ENCODE peak calls at places on chromosomes 7 and 10, in five cellular contexts. One of them, this sample, is unnamed. For H3K4me1 and H3K27me3, the result is how much of the 10 kb centered on the place peaks cover.

GRCh38 chr7:45663167-45663921 is 89.2 kb downstream of the ADCY1 start:
- DNase-seq in mesendoderm: peak
- DNase-seq in heart right ventricle: peak
- DNase-seq in uterus: no peak
- DNase-seq in IMR-90: peak
- DNase-seq in this sample: no peak

GRCh38 chr7:29888006-29888405 is 81.7 kb downstream of the WIPF3 start:
- DNase-seq in IMR-90: no peak
- DNase-seq in heart right ventricle: no peak
- DNase-seq in mesendoderm: no peak
- DNase-seq in uterus: no peak
- DNase-seq in this sample: no peak

GRCh38 chr10:85791846-85792532 is 574.6 kb downstream of the GRID1 start:
- DNase-seq in mesendoderm: peak
- DNase-seq in IMR-90: no peak
- DNase-seq in uterus: no peak
- DNase-seq in heart right ventricle: no peak
- DNase-seq in this sample: no peak

GRCh38 chr10:86693721-86694369 is 25.5 kb downstream of the LDB3 start:
- DNase-seq in uterus: peak
- DNase-seq in heart right ventricle: no peak
- DNase-seq in mesendoderm: peak
- DNase-seq in IMR-90: peak
- DNase-seq in this sample: peak

GRCh38 chr10:70283071-70283444 is 746 bp downstream of the NPFFR1 start:
- DNase-seq in mesendoderm: no peak
- DNase-seq in heart right ventricle: no peak
- DNase-seq in uterus: no peak
- DNase-seq in IMR-90: no peak
- DNase-seq in this sample: no peak

GRCh38 chr7:1227071-1227804 is 5.4 kb upstream of the UNCX start:
- DNase-seq in heart right ventricle: no peak
- DNase-seq in uterus: no peak
- DNase-seq in mesendoderm: peak
- DNase-seq in IMR-90: no peak
- DNase-seq in this sample: no peak

GRCh38 chr7:23470290-23471089 is at the start of gene IGF2BP3:
- DNase-seq in heart right ventricle: no peak
- DNase-seq in uterus: no peak
- DNase-seq in IMR-90: peak
- DNase-seq in mesendoderm: peak
- DNase-seq in this sample: no peak

GRCh38 chr7:67022501-67022900 is 25.9 kb downstream of the TYW1 start:
- DNase-seq in IMR-90: no peak
- DNase-seq in uterus: no peak
- DNase-seq in heart right ventricle: no peak
- DNase-seq in mesendoderm: no peak
- DNase-seq in this sample: no peak

GRCh38 chr7:134364619-134365037 is 47.9 kb upstream of the SLC35B4 start:
- DNase-seq in heart right ventricle: no peak
- DNase-seq in mesendoderm: no peak
- DNase-seq in IMR-90: peak
- DNase-seq in uterus: no peak
- DNase-seq in this sample: no peak

GRCh38 chr10:130283234-130283574 is 147.0 kb downstream of the GLRX3 start:
- DNase-seq in IMR-90: no peak
- DNase-seq in heart right ventricle: no peak
- DNase-seq in uterus: no peak
- DNase-seq in mesendoderm: no peak
- DNase-seq in this sample: no peak

GRCh38 chr10:126902157-126902556 is 3.1 kb upstream of the DOCK1 start:
- DNase-seq in mesendoderm: peak
- DNase-seq in uterus: no peak
- DNase-seq in heart right ventricle: no peak
- DNase-seq in IMR-90: peak
- DNase-seq in this sample: peak

GRCh38 chr10:1054684-1055083 is 1.5 kb upstream of the WDR37 start:
- DNase-seq in mesendoderm: no peak
- DNase-seq in heart right ventricle: no peak
- DNase-seq in IMR-90: no peak
- DNase-seq in uterus: no peak
- DNase-seq in this sample: no peak

GRCh38 chr10:77228559-77228958 is 409.0 kb downstream of the KCNMA1 start:
- DNase-seq in mesendoderm: no peak
- DNase-seq in uterus: no peak
- DNase-seq in IMR-90: no peak
- DNase-seq in heart right ventricle: no peak
- DNase-seq in this sample: no peak

GRCh38 chr7:116653204-116653603 is 18.8 kb upstream of the MET start:
- DNase-seq in mesendoderm: peak
- DNase-seq in uterus: no peak
- DNase-seq in heart right ventricle: no peak
- DNase-seq in IMR-90: peak
- DNase-seq in this sample: no peak

GRCh38 chr7:12968836-12969422 is 281.5 kb downstream of the ARL4A start:
- DNase-seq in IMR-90: no peak
- DNase-seq in uterus: no peak
- DNase-seq in heart right ventricle: no peak
- DNase-seq in mesendoderm: no peak
- DNase-seq in this sample: no peak

GRCh38 chr7:40499718-40500117 is 364.9 kb downstream of the SUGCT start:
- DNase-seq in mesendoderm: no peak
- DNase-seq in heart right ventricle: no peak
- DNase-seq in IMR-90: no peak
- DNase-seq in uterus: no peak
- DNase-seq in this sample: no peak

GRCh38 chr10:130377986-130378545 is 241.9 kb downstream of the GLRX3 start:
- DNase-seq in heart right ventricle: no peak
- DNase-seq in mesendoderm: no peak
- DNase-seq in IMR-90: no peak
- DNase-seq in uterus: no peak
- DNase-seq in this sample: peak

GRCh38 chr7:32500922-32501341 is 5.6 kb downstream of the AVL9 start:
- DNase-seq in uterus: no peak
- DNase-seq in heart right ventricle: no peak
- DNase-seq in IMR-90: peak
- DNase-seq in mesendoderm: no peak
- DNase-seq in this sample: no peak

GRCh38 chr7:50665403-50666123 is 100.4 kb upstream of the DDC start:
- DNase-seq in heart right ventricle: no peak
- DNase-seq in mesendoderm: no peak
- DNase-seq in IMR-90: peak
- DNase-seq in uterus: no peak
- DNase-seq in this sample: peak

GRCh38 chr10:91891285-91892001 is 17.8 kb downstream of the FGFBP3 start:
- DNase-seq in mesendoderm: no peak
- DNase-seq in IMR-90: peak
- DNase-seq in uterus: no peak
- DNase-seq in heart right ventricle: no peak
- DNase-seq in this sample: no peak

GRCh38 chr10:78028438-78029293 is 649 bp downstream of the POLR3A start:
- DNase-seq in heart right ventricle: no peak
- DNase-seq in uterus: no peak
- DNase-seq in mesendoderm: no peak
- DNase-seq in IMR-90: peak
- DNase-seq in this sample: peak

GRCh38 chr10:125060486-125060850 is 99.9 kb downstream of the CTBP2 start:
- DNase-seq in heart right ventricle: no peak
- DNase-seq in mesendoderm: no peak
- DNase-seq in uterus: peak
- DNase-seq in IMR-90: peak
- DNase-seq in this sample: no peak

GRCh38 chr10:73940634-73941221 is 29.8 kb downstream of the PLAU start:
- DNase-seq in uterus: peak
- DNase-seq in IMR-90: peak
- DNase-seq in heart right ventricle: peak
- DNase-seq in mesendoderm: peak
- DNase-seq in this sample: peak

GRCh38 chr10:95394161-95394880 is 103.5 kb upstream of the PDLIM1 start:
- DNase-seq in IMR-90: no peak
- DNase-seq in mesendoderm: peak
- DNase-seq in uterus: no peak
- DNase-seq in heart right ventricle: no peak
- DNase-seq in this sample: no peak

GRCh38 chr7:100720645-100721504 is 607 bp downstream of the EPO start:
- DNase-seq in uterus: no peak
- DNase-seq in heart right ventricle: no peak
- DNase-seq in mesendoderm: peak
- DNase-seq in IMR-90: no peak
- DNase-seq in this sample: no peak

GRCh38 chr10:54613162-54613561 is 187.9 kb downstream of the PCDH15 start:
- DNase-seq in mesendoderm: no peak
- DNase-seq in heart right ventricle: no peak
- DNase-seq in IMR-90: no peak
- DNase-seq in uterus: no peak
- DNase-seq in this sample: no peak

GRCh38 chr7:146002431-146003078 is 114.0 kb upstream of the CNTNAP2 start:
- DNase-seq in IMR-90: no peak
- DNase-seq in uterus: no peak
- DNase-seq in mesendoderm: peak
- DNase-seq in heart right ventricle: no peak
- DNase-seq in this sample: no peak

GRCh38 chr7:84261509-84261908 is 66.9 kb upstream of the SEMA3A start:
- DNase-seq in uterus: no peak
- DNase-seq in heart right ventricle: no peak
- DNase-seq in IMR-90: no peak
- DNase-seq in mesendoderm: no peak
- DNase-seq in this sample: no peak

GRCh38 chr7:3518546-3518945 is 217.5 kb downstream of the SDK1 start:
- DNase-seq in mesendoderm: no peak
- DNase-seq in heart right ventricle: no peak
- DNase-seq in IMR-90: no peak
- DNase-seq in uterus: no peak
- DNase-seq in this sample: no peak

GRCh38 chr10:102421645-102422585 is 1.3 kb downstream of the FBXL15 start:
- DNase-seq in heart right ventricle: no peak
- DNase-seq in IMR-90: no peak
- DNase-seq in mesendoderm: peak
- DNase-seq in uterus: no peak
- DNase-seq in this sample: no peak

GRCh38 chr10:24518981-24519597 is 204.6 kb downstream of the ARHGAP21 start:
- DNase-seq in heart right ventricle: peak
- DNase-seq in IMR-90: peak
- DNase-seq in uterus: peak
- DNase-seq in mesendoderm: peak
- DNase-seq in this sample: no peak

GRCh38 chr7:43768894-43769272 is 10.4 kb downstream of the BLVRA start:
- DNase-seq in IMR-90: no peak
- DNase-seq in mesendoderm: peak
- DNase-seq in uterus: no peak
- DNase-seq in heart right ventricle: no peak
- DNase-seq in this sample: no peak

GRCh38 chr7:147188485-147188884 is 1071.9 kb downstream of the CNTNAP2 start:
- DNase-seq in mesendoderm: no peak
- DNase-seq in IMR-90: no peak
- DNase-seq in uterus: no peak
- DNase-seq in heart right ventricle: no peak
- DNase-seq in this sample: no peak
- H3K27ac ChIP-seq in mesendoderm: no peak
- H3K27ac ChIP-seq in IMR-90: no peak
- H3K27ac ChIP-seq in uterus: no peak
- H3K27ac ChIP-seq in heart right ventricle: no peak
- H3K27ac ChIP-seq in this sample: no peak

DNA sequence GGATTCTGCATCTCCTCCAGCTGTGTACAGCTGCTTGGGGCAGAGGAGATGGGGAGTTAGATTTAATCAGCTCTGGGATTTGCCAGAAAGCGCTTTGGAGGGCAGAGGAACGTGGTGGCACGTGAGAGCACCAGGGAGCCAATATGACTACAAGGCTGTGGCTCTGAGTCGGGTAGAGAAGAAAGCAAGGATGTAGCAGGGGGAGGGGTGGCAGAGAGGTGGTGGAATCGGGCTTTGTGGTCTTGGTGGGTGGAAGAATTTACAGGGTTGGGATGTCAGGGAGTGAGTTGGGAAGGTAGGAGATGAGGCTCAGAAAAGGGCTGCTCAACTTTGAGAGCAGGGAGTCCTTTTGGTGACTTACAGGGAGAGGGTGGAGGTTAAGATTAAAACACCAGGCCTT is 113.6 kb downstream of the CCNY start:
- DNase-seq in mesendoderm: no peak
- DNase-seq in IMR-90: no peak
- DNase-seq in uterus: no peak
- DNase-seq in heart right ventricle: no peak
- DNase-seq in this sample: no peak
- H3K4me1 ChIP-seq in mesendoderm: under half
- H3K4me1 ChIP-seq in IMR-90: under half
- H3K4me1 ChIP-seq in uterus: under half
- H3K4me1 ChIP-seq in heart right ventricle: half or more
- H3K4me1 ChIP-seq in this sample: under half

GRCh38 chr7:99576251-99576650 is 17.8 kb downstream of the ZNF655 start:
- DNase-seq in mesendoderm: peak
- DNase-seq in IMR-90: no peak
- DNase-seq in uterus: no peak
- DNase-seq in heart right ventricle: no peak
- DNase-seq in this sample: no peak

GRCh38 chr7:99579956-99580777 is 17.9 kb upstream of the TMEM225B start:
- DNase-seq in uterus: peak
- DNase-seq in IMR-90: peak
- DNase-seq in mesendoderm: peak
- DNase-seq in heart right ventricle: peak
- DNase-seq in this sample: no peak

DNA sequence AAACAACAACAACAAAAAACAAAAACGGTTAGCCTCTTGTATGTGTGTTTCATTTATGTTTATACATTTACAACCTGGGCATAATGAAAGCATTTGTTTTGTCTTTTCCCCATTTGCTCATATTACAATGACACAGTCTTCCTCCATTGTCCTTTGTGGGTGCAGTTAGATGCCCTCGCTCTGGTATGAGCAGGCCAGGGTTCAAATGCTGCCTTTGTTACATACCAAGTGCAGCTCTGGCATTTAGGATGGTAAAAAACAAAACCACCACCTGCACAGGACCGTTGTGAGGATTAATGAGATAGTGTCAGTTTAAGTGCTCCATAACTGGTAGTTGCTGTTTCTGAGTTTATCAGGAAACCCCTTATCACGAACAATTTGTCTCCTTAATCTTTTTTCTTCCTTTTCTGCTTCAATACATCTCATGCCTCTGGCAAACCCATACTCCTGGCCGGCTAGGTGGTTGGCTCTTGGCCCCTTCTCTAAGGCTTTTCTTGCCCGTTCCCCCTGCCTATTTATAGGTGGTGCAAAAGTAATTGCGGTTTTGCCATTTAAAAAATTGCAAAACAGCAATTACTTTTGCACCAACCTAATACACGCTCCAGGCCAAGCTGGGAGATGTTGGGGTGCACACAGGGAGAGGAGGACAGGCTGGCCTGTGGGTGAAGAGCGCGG is 18.6 kb upstream of the TMEM225B start:
- DNase-seq in IMR-90: no peak
- DNase-seq in heart right ventricle: no peak
- DNase-seq in mesendoderm: no peak
- DNase-seq in uterus: no peak
- DNase-seq in this sample: no peak
- H3K27me3 ChIP-seq in IMR-90: under half
- H3K27me3 ChIP-seq in heart right ventricle: under half
- H3K27me3 ChIP-seq in mesendoderm: under half
- H3K27me3 ChIP-seq in uterus: under half
- H3K27me3 ChIP-seq in this sample: under half

GRCh38 chr10:44965651-44966097 is 6.1 kb downstream of the RASSF4 start:
- DNase-seq in uterus: no peak
- DNase-seq in mesendoderm: no peak
- DNase-seq in IMR-90: no peak
- DNase-seq in heart right ventricle: no peak
- DNase-seq in this sample: no peak
- H3K27ac ChIP-seq in uterus: no peak
- H3K27ac ChIP-seq in mesendoderm: no peak
- H3K27ac ChIP-seq in IMR-90: no peak
- H3K27ac ChIP-seq in heart right ventricle: peak
- H3K27ac ChIP-seq in this sample: no peak